ENCODE peak calls at places on chromosomes 16 and 17, in six cellular contexts. R, B, C, F, Y and L are unnamed samples.

GRCh38 chr17:72273301-72274056 is 152.7 kb downstream of the SOX9 start:
- DNase-seq in R (no peak), B (no peak), C (no peak), F (no peak), Y (no peak), L (no peak)

GRCh38 chr17:78798695-78799559 is 16.9 kb upstream of the CYTH1 start:
- DNase-seq in R (peak), B (no peak), C (no peak), F (peak), Y (no peak), L (peak)

GRCh38 chr17:31225831-31226230 is 71.2 kb downstream of the OMG start:
- DNase-seq in R (no peak), B (no peak), C (peak), F (peak), Y (no peak), L (no peak)

GRCh38 chr17:42750730-42751356 is 6.0 kb upstream of the EZH1 start:
- DNase-seq in R (no peak), B (no peak), C (peak), F (no peak), Y (no peak), L (no peak)

GRCh38 chr16:89633064-89633631 is 19.7 kb downstream of the DPEP1 start:
- DNase-seq in R (no peak), B (no peak), C (no peak), F (no peak), Y (no peak), L (no peak)

GRCh38 chr16:57315401-57315800 is 30.9 kb upstream of the PLLP start:
- DNase-seq in R (no peak), B (no peak), C (no peak), F (no peak), Y (no peak), L (no peak)

GRCh38 chr17:79711715-79712305 is 18.9 kb upstream of the ENPP7 start:
- DNase-seq in R (no peak), B (no peak), C (no peak), F (no peak), Y (no peak), L (peak)

GRCh38 chr16:8955828-8956227 is 7.9 kb downstream of the USP7 start:
- DNase-seq in R (no peak), B (no peak), C (no peak), F (no peak), Y (no peak), L (no peak)

GRCh38 chr17:71251276-71251675 is 869.5 kb upstream of the SOX9 start:
- DNase-seq in R (no peak), B (no peak), C (no peak), F (no peak), Y (no peak), L (no peak)

GRCh38 chr17:11296994-11297393 is 56.0 kb downstream of the SHISA6 start:
- DNase-seq in R (peak), B (no peak), C (no peak), F (no peak), Y (no peak), L (no peak)

GRCh38 chr17:1169471-1169908 is 10.3 kb downstream of the ABR start:
- DNase-seq in R (no peak), B (no peak), C (no peak), F (no peak), Y (no peak), L (no peak)

GRCh38 chr17:2949469-2950044 is 113.8 kb downstream of the OR1D5 start:
- DNase-seq in R (no peak), B (no peak), C (no peak), F (no peak), Y (no peak), L (no peak)

GRCh38 chr16:9014389-9014788 is 50.7 kb upstream of the USP7 start:
- DNase-seq in R (no peak), B (no peak), C (no peak), F (no peak), Y (no peak), L (no peak)

GRCh38 chr17:76920364-76921139 is 52.3 kb downstream of the MGAT5B start:
- DNase-seq in R (no peak), B (no peak), C (no peak), F (no peak), Y (no peak), L (no peak)

GRCh38 chr17:47295037-47295873 is 28.5 kb upstream of the EFCAB13 start:
- DNase-seq in R (peak), B (no peak), C (no peak), F (no peak), Y (no peak), L (no peak)

GRCh38 chr17:38538906-38539305 is 66.8 kb downstream of the SRCIN1 start:
- DNase-seq in R (no peak), B (no peak), C (no peak), F (no peak), Y (no peak), L (no peak)